ENCODE peak calls at places on chromosomes 13 and 19, in seven cellular contexts. L is left ventricle myocardium inferior; E is CD8-positive, alpha-beta memory T cell; F is cardiac muscle cell; N is CD8-positive, alpha-beta T cell; I is iPS DF 6.9; M is pancreas. J is an unnamed sample.

GRCh38 chr13:73945871-73946270 is 188.3 kb downstream of the KLF12 start:
- DNase-seq in E (no peak), F (peak; percentile 4), L (peak; percentile 53), M (no peak), I (no peak), N (no peak), J (no peak)

GRCh38 chr13:59394526-59394925 is 769.2 kb downstream of the DIAPH3 start:
- DNase-seq in I (no peak), E (no peak), M (no peak), L (no peak), N (no peak), F (no peak), J (no peak)

GRCh38 chr13:85529216-85529590 is 270.0 kb downstream of the SLITRK6 start:
- DNase-seq in F (no peak), E (no peak), L (no peak), N (no peak), M (no peak), I (no peak), J (no peak)

GRCh38 chr13:74866151-74866550 is 615.8 kb downstream of the TBC1D4 start:
- DNase-seq in N (no peak), E (no peak), I (no peak), M (no peak), F (no peak), L (no peak), J (no peak)

GRCh38 chr13:77333521-77334083 is 6.7 kb upstream of the MYCBP2 start:
- DNase-seq in M (no peak), E (no peak), N (no peak), L (no peak), I (no peak), F (no peak), J (no peak)

GRCh38 chr13:114020750-114021463 is 47.0 kb upstream of the C13orf46 start:
- DNase-seq in N (no peak), I (no peak), E (no peak), F (no peak), M (peak; percentile 43), L (no peak), J (no peak)

GRCh38 chr19:728011-728410 is 19.3 kb downstream of the PALM start:
- DNase-seq in N (no peak), F (no peak), E (no peak), I (no peak), M (no peak), L (peak; percentile 87), J (no peak)

GRCh38 chr19:3225677-3226093 is 1.2 kb downstream of the CELF5 start:
- DNase-seq in F (no peak), I (no peak), M (no peak), N (no peak), E (no peak), L (no peak), J (no peak)

GRCh38 chr13:34698953-34699352 is 243.1 kb upstream of the NBEA start:
- DNase-seq in E (no peak), I (no peak), L (no peak), N (no peak), F (no peak), M (no peak), J (no peak)

GRCh38 chr13:47399599-47399998 is 502.7 kb upstream of the HTR2A start:
- DNase-seq in F (no peak), I (no peak), N (no peak), E (no peak), L (no peak), M (no peak), J (no peak)

GRCh38 chr19:2529473-2529918 is 53.6 kb downstream of the GADD45B start:
- DNase-seq in I (no peak), F (no peak), L (no peak), E (no peak), N (no peak), M (peak; percentile 8), J (no peak)

GRCh38 chr13:72586519-72586918 is 140.9 kb downstream of the MZT1 start:
- DNase-seq in I (no peak), F (no peak), E (no peak), M (no peak), L (no peak), N (no peak), J (no peak)

GRCh38 chr19:39363909-39364457 is 21.8 kb downstream of the SAMD4B start:
- DNase-seq in N (no peak), F (no peak), L (peak; percentile 51), E (no peak), M (no peak), I (no peak), J (no peak)

GRCh38 chr19:2282062-2282861 is at the start of gene PEAK3:
- DNase-seq in L (peak; percentile 87), M (no peak), N (no peak), I (no peak), E (peak; percentile 37), F (peak; percentile 61), J (peak; percentile 67)

GRCh38 chr13:31207630-31208549 is 8.1 kb downstream of the B3GLCT start:
- DNase-seq in N (no peak), E (no peak), I (no peak), M (no peak), F (no peak), L (peak; percentile 63), J (no peak)

GRCh38 chr19:3351702-3352447 is 14.5 kb upstream of the NFIC start:
- DNase-seq in L (no peak), M (no peak), E (no peak), F (no peak), N (no peak), I (no peak), J (no peak)

GRCh38 chr19:2611483-2612464 is 90.7 kb downstream of the GNG7 start:
- DNase-seq in I (no peak), L (peak; percentile 19), F (no peak), E (no peak), N (no peak), M (no peak), J (no peak)

GRCh38 chr19:43960411-43960810 is 9.4 kb downstream of the ZNF221 start:
- DNase-seq in M (no peak), I (no peak), L (no peak), E (no peak), N (no peak), F (no peak), J (no peak)

GRCh38 chr13:23986619-23987018 is 89.3 kb upstream of the C1QTNF9B start:
- DNase-seq in F (no peak), M (no peak), E (no peak), I (no peak), N (no peak), L (no peak), J (no peak)

GRCh38 chr19:362154-362553 is 17.6 kb upstream of the MIER2 start:
- DNase-seq in M (no peak), I (no peak), F (no peak), N (no peak), E (no peak), L (no peak), J (no peak)

GRCh38 chr19:51632126-51632525 is 1.9 kb upstream of the SIGLEC5 start:
- DNase-seq in L (no peak), M (no peak), N (no peak), I (no peak), F (no peak), E (no peak), J (no peak)

GRCh38 chr13:99509477-99509876 is 8.2 kb downstream of the TM9SF2 start:
- DNase-seq in N (no peak), F (no peak), M (no peak), I (no peak), E (no peak), L (no peak), J (no peak)
- H3K4me1 ChIP-seq in N (peaks cover 35% of the 10 kb centered on the region), F (peaks cover 10% of the 10 kb centered on the region), M (peaks cover 17% of the 10 kb centered on the region), I (no peaks in the 10 kb centered on the region), E (peaks cover 51% of the 10 kb centered on the region), L (peaks cover 69% of the 10 kb centered on the region), J (no peaks in the 10 kb centered on the region)

GRCh38 chr13:98549728-98550317 is 27.1 kb downstream of the STK24 start:
- DNase-seq in L (no peak), M (no peak), E (no peak), I (no peak), F (no peak), N (no peak), J (no peak)

GRCh38 chr13:98546402-98546801 is 30.5 kb downstream of the STK24 start:
- DNase-seq in M (no peak), E (no peak), L (no peak), F (no peak), N (no peak), I (no peak), J (no peak)

GRCh38 chr13:98547455-98547854 is 29.5 kb downstream of the STK24 start:
- DNase-seq in I (no peak), M (no peak), N (no peak), L (no peak), F (no peak), E (no peak), J (no peak)

GRCh38 chr13:98548230-98548629 is 28.7 kb downstream of the STK24 start:
- DNase-seq in E (no peak), F (no peak), M (no peak), N (no peak), I (no peak), L (no peak), J (no peak)

GRCh38 chr13:98549006-98549727 is 27.7 kb downstream of the STK24 start:
- DNase-seq in M (no peak), E (no peak), I (no peak), L (no peak), F (no peak), N (no peak), J (no peak)
- H3K27ac ChIP-seq in M (no peak overlapping the region), E (no peak overlapping the region), I (no peak overlapping the region), L (no peak overlapping the region), F (no peak overlapping the region), N (no peak overlapping the region), J (no peak overlapping the region)

GRCh38 chr19:17948967-17949930 is 16.4 kb downstream of the CCDC124 start:
- DNase-seq in I (no peak), N (no peak), M (peak; percentile 72), L (no peak), E (no peak), F (no peak), J (no peak)
- H3K9me3 ChIP-seq in I (no peaks in the 10 kb centered on the region), N (no peaks in the 10 kb centered on the region), M (no peaks in the 10 kb centered on the region), L (no peaks in the 10 kb centered on the region), E (no peaks in the 10 kb centered on the region), F (no peaks in the 10 kb centered on the region), J (no peaks in the 10 kb centered on the region)

GRCh38 chr13:69947577-69947976 is 160.0 kb upstream of the ATXN8OS start:
- DNase-seq in N (no peak), E (no peak), I (no peak), L (no peak), M (no peak), F (no peak), J (no peak)

GRCh38 chr13:69948016-69948415 is 159.6 kb upstream of the ATXN8OS start:
- DNase-seq in I (no peak), L (no peak), E (no peak), N (no peak), F (no peak), M (no peak), J (no peak)

GRCh38 chr13:69946443-69946955 is 161.1 kb upstream of the ATXN8OS start:
- DNase-seq in E (no peak), M (no peak), N (no peak), I (no peak), F (no peak), L (no peak), J (no peak)

GRCh38 chr13:69951412-69951811 is 156.2 kb upstream of the ATXN8OS start:
- DNase-seq in E (no peak), N (no peak), I (no peak), M (no peak), L (no peak), F (no peak), J (no peak)

DNA sequence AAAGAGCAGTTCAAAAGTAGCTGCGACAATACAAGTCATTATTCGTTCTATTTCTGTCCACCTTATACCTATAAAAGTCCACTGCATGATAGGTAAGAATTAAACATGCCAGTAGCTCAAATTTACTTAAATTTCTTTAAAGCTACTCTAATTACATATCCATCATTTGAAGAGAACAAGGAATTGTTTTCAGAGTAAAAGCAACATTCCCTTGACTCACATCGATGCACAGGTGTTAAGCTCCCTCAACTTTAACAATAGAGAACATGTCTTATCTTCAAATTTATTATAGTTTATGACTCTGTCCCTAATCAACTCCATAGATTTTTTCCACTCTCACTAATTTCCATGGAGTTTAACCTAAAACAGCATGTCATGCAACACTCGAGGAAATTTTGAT is 157.5 kb upstream of the ATXN8OS start:
- DNase-seq in E (no peak), N (no peak), M (no peak), I (no peak), F (no peak), L (no peak), J (no peak)
- H3K4me1 ChIP-seq in E (no peaks in the 10 kb centered on the region), N (no peaks in the 10 kb centered on the region), M (no peaks in the 10 kb centered on the region), I (no peaks in the 10 kb centered on the region), F (no peaks in the 10 kb centered on the region), L (no peaks in the 10 kb centered on the region), J (no peaks in the 10 kb centered on the region)

J was measured in colonic mucosa.